ENCODE peak calls at places on chromosomes 1 and 21, in nine cellular contexts. F is HL-60, Y is A549, D is HCT116, U is GM23338, M is HepG2, L is GM12878, Z is Panc1, P is K562. G is an unnamed sample.

GRCh38 chr21:31397939-31398338 is 53.9 kb upstream of the TIAM1 start:
- DNase-seq in F (no peak), Y (no peak), D (no peak), U (no peak), M (no peak), L (no peak), Z (no peak), P (no peak), G (peak)

GRCh38 chr21:25296239-25296638 is 311.0 kb downstream of the MRPL39 start:
- DNase-seq in F (no peak), Y (no peak), D (no peak), U (no peak), M (no peak), L (no peak), Z (no peak), P (no peak), G (no peak)

GRCh38 chr1:53410691-53411090 is 48.5 kb upstream of the DMRTB1 start:
- DNase-seq in F (no peak), Y (no peak), D (no peak), U (no peak), M (no peak), L (no peak), Z (no peak), P (no peak), G (no peak)

GRCh38 chr1:210262167-210262896 is 29.7 kb downstream of the SERTAD4 start:
- DNase-seq in F (no peak), Y (no peak), D (no peak), U (no peak), M (peak), L (no peak), Z (no peak), P (no peak), G (peak)

GRCh38 chr1:77671836-77672235 is 10.6 kb downstream of the ZZZ3 start:
- DNase-seq in F (no peak), Y (no peak), D (no peak), U (no peak), M (no peak), L (no peak), Z (no peak), P (no peak), G (no peak)

GRCh38 chr1:203663294-203663693 is 36.7 kb downstream of the ATP2B4 start:
- DNase-seq in F (no peak), Y (peak), D (peak), U (no peak), M (no peak), L (no peak), Z (peak), P (no peak), G (no peak)

GRCh38 chr1:78370356-78370755 is 120.4 kb upstream of the PTGFR start:
- DNase-seq in F (no peak), Y (no peak), D (no peak), U (no peak), M (no peak), L (no peak), Z (no peak), P (no peak), G (no peak)

GRCh38 chr1:195740862-195741261 is 867.4 kb downstream of the KCNT2 start:
- DNase-seq in F (no peak), Y (no peak), D (no peak), U (no peak), M (no peak), L (no peak), Z (no peak), P (no peak), G (no peak)

GRCh38 chr1:109890115-109890953 is 20.3 kb upstream of the CSF1 start:
- DNase-seq in F (no peak), Y (no peak), D (no peak), U (no peak), M (no peak), L (no peak), Z (no peak), P (peak), G (no peak)

GRCh38 chr1:177282976-177283375 is 112.2 kb downstream of the BRINP2 start:
- DNase-seq in F (no peak), Y (no peak), D (no peak), U (peak), M (no peak), L (no peak), Z (no peak), P (no peak), G (no peak)

GRCh38 chr1:181149326-181150000 is 61.0 kb downstream of the IER5 start:
- DNase-seq in F (no peak), Y (no peak), D (no peak), U (peak), M (no peak), L (no peak), Z (no peak), P (no peak), G (no peak)

GRCh38 chr1:6028042-6028895 is 17.4 kb upstream of the KCNAB2 start:
- DNase-seq in F (peak), Y (no peak), D (no peak), U (no peak), M (no peak), L (no peak), Z (no peak), P (no peak), G (no peak)

GRCh38 chr21:43880111-43880985 is 15.3 kb downstream of the AGPAT3 start:
- DNase-seq in F (no peak), Y (no peak), D (peak), U (peak), M (no peak), L (no peak), Z (no peak), P (no peak), G (no peak)

GRCh38 chr1:37085393-37085792 is 51.1 kb upstream of the GRIK3 start:
- DNase-seq in F (no peak), Y (peak), D (no peak), U (peak), M (peak), L (no peak), Z (no peak), P (peak), G (peak)

GRCh38 chr1:92123868-92124267 is 43.7 kb downstream of the BTBD8 start:
- DNase-seq in F (no peak), Y (no peak), D (no peak), U (no peak), M (no peak), L (no peak), Z (no peak), P (no peak), G (no peak)

GRCh38 chr1:179090522-179090921 is 8.7 kb downstream of the TOR3A start:
- DNase-seq in F (no peak), Y (no peak), D (no peak), U (no peak), M (no peak), L (no peak), Z (no peak), P (no peak), G (no peak)

GRCh38 chr1:154963643-154964042 is 2.1 kb upstream of the PYGO2 start:
- DNase-seq in F (no peak), Y (no peak), D (no peak), U (no peak), M (no peak), L (no peak), Z (no peak), P (peak), G (no peak)

GRCh38 chr1:170664828-170665617 is 1.1 kb downstream of the PRRX1 start:
- DNase-seq in F (no peak), Y (no peak), D (no peak), U (peak), M (no peak), L (no peak), Z (no peak), P (no peak), G (peak)

GRCh38 chr1:3062616-3063378 is 6.2 kb upstream of the PRDM16 start:
- DNase-seq in F (no peak), Y (no peak), D (no peak), U (peak), M (no peak), L (no peak), Z (no peak), P (no peak), G (no peak)

GRCh38 chr1:204130178-204130577 is 21.7 kb downstream of the ETNK2 start:
- DNase-seq in F (no peak), Y (no peak), D (no peak), U (peak), M (no peak), L (no peak), Z (no peak), P (no peak), G (peak)

DNA sequence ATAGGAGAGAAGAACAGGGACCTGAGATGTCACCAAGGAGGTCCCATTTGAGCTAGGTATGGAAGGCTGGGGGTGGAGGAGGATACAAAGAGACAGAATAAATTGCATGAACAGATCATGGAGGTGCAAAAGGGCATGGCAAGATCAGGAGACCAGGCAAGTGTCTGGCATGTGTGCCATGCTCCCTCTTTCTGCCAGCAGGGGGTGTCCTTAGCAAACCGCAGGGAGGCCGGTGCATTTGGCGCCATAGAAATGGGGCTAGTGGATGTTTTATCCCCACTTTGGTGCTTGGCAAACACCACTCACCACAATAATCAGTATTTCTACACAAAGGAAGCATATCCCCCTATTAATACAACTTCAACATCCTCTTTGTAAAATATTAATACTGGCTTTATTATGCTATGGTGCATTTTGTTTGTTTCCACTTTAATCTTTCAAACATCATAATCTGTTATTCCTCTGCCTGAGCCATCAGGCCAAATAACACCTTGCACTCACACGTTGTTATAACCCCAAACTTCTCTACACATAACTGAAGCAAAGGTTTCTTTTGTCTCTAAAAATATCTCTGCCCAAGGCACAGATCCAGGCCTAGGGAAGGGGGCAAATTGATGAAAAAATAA is 25.9 kb downstream of the S100A6 start:
- DNase-seq in F (peak), Y (peak), D (no peak), U (peak), M (peak), L (no peak), Z (no peak), P (peak), G (peak)
- TF ChIP-seq REST in F (no peak), Y (no peak), D (no peak), U (no peak), M (no peak), L (no peak), Z (no peak), P (no peak), G (no peak)

DNA sequence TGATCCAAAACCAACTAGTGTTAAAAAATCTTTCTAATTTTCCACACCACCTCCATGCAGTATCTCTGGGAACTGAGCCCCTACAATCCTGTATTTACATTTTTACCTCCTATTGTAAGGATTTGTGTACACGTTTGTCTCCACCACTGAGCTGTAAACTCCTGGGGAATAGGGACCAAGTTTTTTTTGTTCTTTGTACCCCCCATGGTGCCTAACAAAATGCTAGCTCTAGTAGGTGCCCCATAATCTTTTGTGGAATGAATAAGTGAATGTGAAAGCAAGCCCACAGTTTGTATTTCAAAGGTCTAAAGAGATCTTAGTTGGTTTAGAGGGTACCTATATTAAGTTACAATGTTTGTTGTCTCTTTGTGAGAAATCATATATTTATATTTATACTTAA is 879 bp upstream of the WLS start:
- DNase-seq in F (no peak), Y (no peak), D (no peak), U (peak), M (no peak), L (no peak), Z (no peak), P (no peak), G (no peak)
- TF ChIP-seq REST in F (no peak), Y (no peak), D (no peak), U (no peak), M (no peak), L (no peak), Z (no peak), P (no peak), G (no peak)

GRCh38 chr1:211591980-211592493 is 13.1 kb upstream of the SLC30A1 start:
- DNase-seq in F (no peak), Y (peak), D (no peak), U (no peak), M (no peak), L (no peak), Z (no peak), P (peak), G (no peak)
- TF ChIP-seq REST in F (no peak), Y (no peak), D (no peak), U (no peak), M (no peak), L (no peak), Z (no peak), P (no peak), G (no peak)

DNA sequence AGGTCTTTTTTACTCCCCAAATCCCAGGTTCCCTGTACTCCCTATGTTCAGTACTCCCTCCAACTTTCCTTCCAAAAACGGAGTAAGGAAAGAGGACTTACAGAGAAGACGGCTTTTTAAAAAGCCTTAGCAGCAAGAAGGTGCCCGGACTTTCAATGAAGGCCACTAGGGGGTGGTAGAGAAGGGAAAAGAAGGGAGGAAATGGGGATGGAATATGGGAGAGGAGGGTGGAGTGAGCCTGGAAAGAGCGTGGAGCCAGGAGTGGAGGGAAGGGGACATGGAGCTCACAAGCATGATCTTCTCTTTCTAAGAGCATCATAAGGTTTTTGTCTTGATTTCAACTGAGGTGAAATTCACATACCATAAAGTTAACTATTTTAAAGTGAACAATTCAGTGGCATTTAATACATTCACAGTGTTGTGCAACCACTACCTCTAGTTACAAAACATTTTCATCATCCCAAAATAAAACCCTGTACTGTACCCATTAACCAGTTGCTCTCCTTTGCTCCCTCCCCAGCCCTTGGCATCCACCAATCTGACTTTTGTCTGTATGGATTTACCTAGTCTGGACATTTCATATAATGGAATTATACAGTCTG is 129.9 kb downstream of the ZNF281 start:
- DNase-seq in F (no peak), Y (peak), D (peak), U (peak), M (peak), L (no peak), Z (no peak), P (peak), G (peak)
- TF ChIP-seq REST in F (no peak), Y (no peak), D (no peak), U (no peak), M (no peak), L (no peak), Z (no peak), P (no peak), G (no peak)

GRCh38 chr21:27219068-27219467 is 252.2 kb upstream of the ADAMTS5 start:
- DNase-seq in F (peak), Y (no peak), D (no peak), U (no peak), M (no peak), L (no peak), Z (no peak), P (no peak), G (no peak)

GRCh38 chr21:27212444-27212843 is 245.6 kb upstream of the ADAMTS5 start:
- DNase-seq in F (no peak), Y (no peak), D (no peak), U (no peak), M (no peak), L (no peak), Z (no peak), P (no peak), G (no peak)

GRCh38 chr21:27213328-27213727 is 246.4 kb upstream of the ADAMTS5 start:
- DNase-seq in F (no peak), Y (no peak), D (no peak), U (peak), M (no peak), L (no peak), Z (no peak), P (no peak), G (no peak)
- TF ChIP-seq REST in F (no peak), Y (no peak), D (no peak), U (no peak), M (no peak), L (no peak), Z (no peak), P (no peak), G (no peak)

GRCh38 chr1:223041481-223041880 is 101.6 kb downstream of the TLR5 start:
- DNase-seq in F (no peak), Y (no peak), D (no peak), U (no peak), M (no peak), L (no peak), Z (no peak), P (no peak), G (no peak)

GRCh38 chr1:223036479-223036845 is 106.6 kb downstream of the TLR5 start:
- DNase-seq in F (no peak), Y (no peak), D (no peak), U (no peak), M (no peak), L (no peak), Z (no peak), P (no peak), G (no peak)

GRCh38 chr1:223038288-223039006 is 104.6 kb downstream of the TLR5 start:
- DNase-seq in F (no peak), Y (no peak), D (no peak), U (no peak), M (no peak), L (no peak), Z (no peak), P (no peak), G (no peak)

GRCh38 chr1:223037845-223038244 is 105.2 kb downstream of the TLR5 start:
- DNase-seq in F (no peak), Y (no peak), D (no peak), U (no peak), M (no peak), L (no peak), Z (no peak), P (no peak), G (no peak)

DNA sequence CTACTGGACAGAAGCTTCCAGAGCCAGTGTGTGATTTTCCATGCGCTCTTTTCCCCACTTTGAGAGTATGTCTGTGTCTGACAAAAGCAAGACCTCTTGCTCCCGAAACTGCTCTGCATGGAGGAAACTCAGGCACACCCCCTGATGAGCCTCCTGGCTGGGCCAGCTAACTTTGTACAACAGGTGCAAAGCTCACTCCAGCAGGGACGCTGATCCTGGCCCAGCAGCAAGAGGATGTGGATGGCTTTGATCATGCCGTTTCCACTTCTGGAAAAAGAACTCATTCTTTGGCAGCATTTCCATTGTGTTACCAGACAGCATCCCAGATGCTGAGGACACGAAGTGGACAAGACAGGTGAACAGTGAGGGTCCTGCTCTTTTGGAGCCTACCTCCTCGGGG is 103.1 kb downstream of the TLR5 start:
- DNase-seq in F (no peak), Y (no peak), D (no peak), U (no peak), M (peak), L (no peak), Z (no peak), P (no peak), G (no peak)
- TF ChIP-seq REST in F (no peak), Y (no peak), D (no peak), U (no peak), M (no peak), L (no peak), Z (no peak), P (no peak), G (no peak)

GRCh38 chr1:151840421-151840820 is 801 bp upstream of the C2CD4D start:
- DNase-seq in F (no peak), Y (no peak), D (no peak), U (no peak), M (no peak), L (no peak), Z (no peak), P (no peak), G (no peak)
- TF ChIP-seq REST in F (no peak), Y (no peak), D (no peak), U (no peak), M (no peak), L (no peak), Z (no peak), P (no peak), G (no peak)